ENCODE peak calls at places on chromosomes 6 and 20, in ten cellular contexts. R is amygdala; W is left cardiac atrium; A is upper lobe of left lung; B is hippocampal formation; K is dorsolateral prefrontal cortex; H is stimulated activated CD4-positive, alpha-beta T cell treated with anti-CD3 and anti-CD28 coated beads, Interleukin-4, amount 100 ng/mL, for 4 hours; M is caudate nucleus; P is activated effector memory CD4-positive, alpha-beta T cell treated with anti-CD3 and anti-CD28 coated beads, Interleukin-2, amount 50 U/mL, for 16 hours; I is GM23248. Q is an unnamed sample.

GRCh38 chr6:98041072-98041471 is 758.1 kb upstream of the MMS22L start:
- DNase-seq in P (no peak), W (no peak), I (no peak), A (no peak), K (no peak), M (no peak), B (no peak), H (no peak), R (no peak), Q (no peak)

GRCh38 chr20:50187403-50188051 is 3.1 kb upstream of the CEBPB start:
- DNase-seq in W (peak), A (peak), H (no peak), P (no peak), K (no peak), B (no peak), M (no peak), I (peak), R (no peak), Q (no peak)

GRCh38 chr6:110708295-110708965 is 106.8 kb downstream of the CDK19 start:
- DNase-seq in P (no peak), R (no peak), H (no peak), I (peak), M (no peak), B (no peak), A (no peak), K (no peak), W (no peak), Q (no peak)

GRCh38 chr20:19582782-19583181 is 175.3 kb upstream of the RIN2 start:
- DNase-seq in H (no peak), M (no peak), K (no peak), I (no peak), W (no peak), R (no peak), B (no peak), A (no peak), P (no peak), Q (no peak)

GRCh38 chr6:107304421-107305025 is 154.8 kb downstream of the PDSS2 start:
- DNase-seq in W (no peak), P (no peak), H (no peak), A (no peak), M (no peak), R (no peak), K (no peak), B (no peak), I (no peak), Q (no peak)

GRCh38 chr6:162719528-162719927 is 8.0 kb downstream of the PRKN start:
- DNase-seq in R (no peak), K (no peak), A (no peak), P (no peak), W (no peak), M (no peak), I (no peak), H (no peak), B (no peak), Q (no peak)

GRCh38 chr6:154361476-154361875 is 4.9 kb upstream of the IPCEF1 start:
- DNase-seq in A (no peak), K (no peak), H (no peak), I (no peak), B (no peak), R (no peak), W (no peak), P (no peak), M (no peak), Q (no peak)

GRCh38 chr6:51480040-51480439 is 607.4 kb downstream of the PKHD1 start:
- DNase-seq in A (no peak), H (no peak), M (no peak), R (no peak), K (no peak), P (no peak), B (no peak), W (no peak), I (no peak), Q (no peak)

GRCh38 chr20:39880890-39881289 is 808.1 kb downstream of the MAFB start:
- DNase-seq in B (no peak), R (no peak), K (no peak), I (peak), P (no peak), A (no peak), M (no peak), H (no peak), W (no peak), Q (peak)

Q was measured in Jurkat, Clone E6-1.